ENCODE peak calls at places on chromosomes 16 and 17, in six cellular contexts. R is tibial artery, O is hepatocyte, G is A549, Y is HCT116, P is upper lobe of right lung. Z is an unnamed sample. For H3K4me1, the result is how much of the 10 kb centered on the place peaks cover.

GRCh38 chr17:45873728-45874127 is 20.6 kb upstream of the MAPT start:
- DNase-seq in R (no peak), O (no peak), G (no peak), Y (no peak), P (no peak), Z (peak)

GRCh38 chr17:77019955-77020379 is 120.8 kb upstream of the SEC14L1 start:
- DNase-seq in R (no peak), O (peak), G (no peak), Y (no peak), P (no peak), Z (no peak)

GRCh38 chr17:42520540-42520951 is 15.5 kb upstream of the NAGLU start:
- DNase-seq in R (no peak), O (no peak), G (no peak), Y (no peak), P (no peak), Z (no peak)

GRCh38 chr17:1759529-1759928 is 2.3 kb upstream of the SERPINF1 start:
- DNase-seq in R (no peak), O (no peak), G (no peak), Y (no peak), P (no peak), Z (peak)

GRCh38 chr16:70650216-70650615 is 3.9 kb downstream of the IL34 start:
- DNase-seq in R (no peak), O (no peak), G (no peak), Y (no peak), P (peak), Z (no peak)

GRCh38 chr16:70331588-70332358 is 14.9 kb upstream of the DDX19A start:
- DNase-seq in R (no peak), O (no peak), G (no peak), Y (no peak), P (no peak), Z (peak)

GRCh38 chr17:70405492-70406220 is 236.3 kb downstream of the KCNJ2 start:
- DNase-seq in R (no peak), O (peak), G (peak), Y (peak), P (no peak), Z (peak)

GRCh38 chr17:44909681-44910144 is 5.6 kb downstream of the GFAP start:
- DNase-seq in R (no peak), O (peak), G (no peak), Y (no peak), P (no peak), Z (peak)

GRCh38 chr17:14052886-14053615 is 16.3 kb upstream of the COX10 start:
- DNase-seq in R (no peak), O (peak), G (no peak), Y (no peak), P (no peak), Z (no peak)

GRCh38 chr16:11972128-11972527 is 4.4 kb upstream of the SNX29 start:
- DNase-seq in R (no peak), O (no peak), G (peak), Y (no peak), P (no peak), Z (peak)

GRCh38 chr16:85296859-85297698 is 184.8 kb upstream of the CIBAR2 start:
- DNase-seq in R (no peak), O (peak), G (peak), Y (peak), P (peak), Z (peak)

GRCh38 chr16:11748404-11749254 is 6.0 kb upstream of the TXNDC11 start:
- DNase-seq in R (no peak), O (peak), G (no peak), Y (no peak), P (no peak), Z (no peak)

GRCh38 chr17:21090889-21091618 is 35.7 kb upstream of the DHRS7B start:
- DNase-seq in R (no peak), O (no peak), G (no peak), Y (no peak), P (no peak), Z (no peak)

GRCh38 chr17:13476722-13477121 is 125.0 kb downstream of the HS3ST3A1 start:
- DNase-seq in R (no peak), O (peak), G (no peak), Y (no peak), P (no peak), Z (no peak)

GRCh38 chr16:61295311-61295710 is 740.9 kb downstream of the CDH8 start:
- DNase-seq in R (no peak), O (no peak), G (no peak), Y (no peak), P (no peak), Z (peak)

GRCh38 chr17:15947976-15948752 is 3.2 kb downstream of the ADORA2B start:
- DNase-seq in R (no peak), O (no peak), G (no peak), Y (no peak), P (no peak), Z (peak)

GRCh38 chr16:4192206-4192605 is 49.7 kb downstream of the SRL start:
- DNase-seq in R (no peak), O (no peak), G (no peak), Y (no peak), P (no peak), Z (no peak)

GRCh38 chr16:59698341-59698979 is 964.3 kb upstream of the GOT2 start:
- DNase-seq in R (no peak), O (no peak), G (no peak), Y (no peak), P (no peak), Z (peak)

GRCh38 chr16:86519649-86520316 is 9.5 kb downstream of the FOXF1 start:
- DNase-seq in R (peak), O (peak), G (peak), Y (peak), P (peak), Z (peak)

GRCh38 chr16:85615852-85616607 is 2.9 kb downstream of the GSE1 start:
- DNase-seq in R (peak), O (peak), G (peak), Y (peak), P (peak), Z (peak)

GRCh38 chr17:40558300-40558584 is 7.0 kb downstream of the CCR7 start:
- DNase-seq in R (no peak), O (no peak), G (no peak), Y (no peak), P (no peak), Z (no peak)

GRCh38 chr17:19492140-19492539 is 41.5 kb upstream of the SLC47A1 start:
- DNase-seq in R (no peak), O (no peak), G (no peak), Y (no peak), P (no peak), Z (no peak)

GRCh38 chr16:15790458-15790857 is 66.4 kb downstream of the MYH11 start:
- DNase-seq in R (no peak), O (no peak), G (no peak), Y (no peak), P (no peak), Z (no peak)

GRCh38 chr17:27281438-27281837 is 12.5 kb upstream of the WSB1 start:
- DNase-seq in R (no peak), O (no peak), G (no peak), Y (no peak), P (no peak), Z (no peak)
- H3K4me1 ChIP-seq in R (under half), O (under half), G (under half), Y (under half), P (under half), Z (under half)

GRCh38 chr16:57788951-57789350 is 13.3 kb downstream of the KIFC3 start:
- DNase-seq in R (no peak), O (no peak), G (no peak), Y (no peak), P (no peak), Z (no peak)
- H3K4me1 ChIP-seq in R (under half), O (under half), G (half or more), Y (under half), P (under half), Z (under half)

DNA sequence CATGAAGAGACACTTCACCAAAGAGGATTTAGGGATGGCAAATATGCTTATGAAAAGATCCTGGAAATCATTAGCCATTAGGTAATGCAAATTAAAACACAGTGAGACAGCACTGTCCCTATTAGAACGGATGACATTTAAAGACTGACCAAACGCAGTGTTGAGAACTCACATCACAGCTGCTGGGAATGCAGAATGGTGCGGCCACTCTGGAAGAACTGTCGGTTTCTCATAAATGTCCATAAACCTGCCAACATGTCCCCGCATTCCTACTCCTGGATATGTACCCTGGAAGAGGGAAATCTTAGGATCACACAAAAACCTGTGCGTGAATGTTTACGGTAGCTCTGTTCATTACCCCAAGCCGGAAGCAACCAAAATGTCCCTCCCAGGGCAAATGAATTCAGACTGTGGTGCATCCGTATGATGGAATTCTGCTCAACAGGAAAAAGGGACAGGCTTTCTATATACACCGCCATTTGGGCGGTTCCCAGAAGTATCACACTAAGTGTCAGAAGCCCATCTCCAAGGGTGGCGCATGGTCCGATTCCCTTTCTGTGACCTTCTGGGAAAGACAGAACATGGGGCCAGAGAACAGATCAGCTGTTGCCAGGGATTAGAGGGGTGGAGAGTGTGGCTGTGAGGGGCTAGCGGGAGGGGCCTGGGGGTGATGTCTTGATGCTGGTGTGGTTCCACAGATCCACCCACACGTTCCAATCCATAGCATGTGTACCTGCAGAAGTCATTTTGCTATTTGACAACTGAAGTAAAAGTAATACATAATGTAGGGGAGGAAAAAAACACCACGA is 197.2 kb upstream of the CHMP6 start:
- DNase-seq in R (no peak), O (no peak), G (no peak), Y (no peak), P (no peak), Z (no peak)
- H3K4me1 ChIP-seq in R (under half), O (under half), G (under half), Y (under half), P (under half), Z (under half)

DNA sequence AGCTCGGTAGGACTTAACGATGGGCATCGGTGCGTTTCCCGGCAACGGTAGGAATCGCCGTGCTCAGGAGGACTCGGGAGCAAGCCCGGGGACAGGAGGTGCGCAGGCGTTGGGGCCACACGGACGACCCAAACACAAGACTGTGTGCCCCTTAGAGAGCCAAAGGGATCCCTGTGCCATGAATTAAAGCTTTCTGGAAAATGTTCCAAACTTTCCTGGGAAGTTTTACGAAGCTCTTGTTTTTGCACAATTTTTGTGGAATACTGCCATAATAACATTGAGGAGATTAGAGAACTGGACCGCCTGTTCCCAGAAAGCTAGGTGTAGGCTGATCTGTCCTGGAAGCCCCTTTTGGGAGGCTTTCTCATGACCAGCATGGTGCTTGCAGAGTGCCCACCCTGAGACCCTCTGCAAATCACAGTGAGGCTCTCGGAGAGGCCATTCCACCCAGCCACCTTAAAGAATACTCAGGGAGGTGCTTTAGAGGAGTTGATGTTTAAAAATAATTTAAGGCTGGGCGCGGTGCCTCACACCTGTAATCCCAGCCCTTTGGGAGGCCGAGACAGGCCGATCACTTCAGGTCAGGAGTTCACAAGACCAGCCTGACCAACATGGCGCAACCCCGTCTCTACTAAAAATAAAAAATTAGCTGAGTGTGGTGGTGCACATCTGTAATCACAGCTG is 1.0 kb downstream of the KDM8 start:
- DNase-seq in R (no peak), O (no peak), G (no peak), Y (peak), P (no peak), Z (no peak)
- H3K4me1 ChIP-seq in R (under half), O (under half), G (under half), Y (under half), P (under half), Z (under half)

GRCh38 chr16:51766739-51767138 is 615.7 kb upstream of the SALL1 start:
- DNase-seq in R (no peak), O (no peak), G (no peak), Y (no peak), P (no peak), Z (no peak)

GRCh38 chr16:51762081-51762995 is 611.3 kb upstream of the SALL1 start:
- DNase-seq in R (peak), O (peak), G (peak), Y (no peak), P (peak), Z (peak)

GRCh38 chr16:51759999-51760398 is 608.9 kb upstream of the SALL1 start:
- DNase-seq in R (no peak), O (no peak), G (no peak), Y (no peak), P (no peak), Z (no peak)

GRCh38 chr16:51759329-51759728 is 608.3 kb upstream of the SALL1 start:
- DNase-seq in R (no peak), O (no peak), G (no peak), Y (no peak), P (no peak), Z (no peak)

GRCh38 chr16:51763072-51763658 is 612.1 kb upstream of the SALL1 start:
- DNase-seq in R (no peak), O (peak), G (no peak), Y (no peak), P (no peak), Z (no peak)
- H3K4me1 ChIP-seq in R (under half), O (under half), G (under half), Y (under half), P (under half), Z (under half)

GRCh38 chr16:68094614-68094934 is 9.4 kb downstream of the NFATC3 start:
- DNase-seq in R (no peak), O (no peak), G (no peak), Y (no peak), P (no peak), Z (no peak)
- H3K4me1 ChIP-seq in R (under half), O (under half), G (under half), Y (under half), P (half or more), Z (under half)

DNA sequence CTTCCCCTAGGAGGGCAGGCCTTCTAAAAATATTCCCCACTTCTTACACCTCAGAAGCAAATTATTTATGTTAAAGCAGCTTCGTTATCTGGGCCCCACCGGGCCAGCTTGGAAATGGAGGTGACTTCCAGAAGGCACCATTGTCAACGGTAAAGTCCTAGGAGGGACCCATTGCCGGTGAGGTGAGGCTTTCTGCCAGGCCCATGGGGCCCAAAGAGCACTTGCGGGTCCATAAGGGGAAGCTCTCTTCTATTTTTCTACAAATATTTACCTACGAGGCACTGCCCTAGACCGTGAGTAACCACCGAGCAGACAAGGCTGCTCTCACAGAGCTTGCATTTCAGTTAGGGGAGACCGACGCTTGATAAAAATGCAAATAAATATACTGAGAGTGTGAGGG is 41.5 kb downstream of the C16orf78 start:
- DNase-seq in R (no peak), O (no peak), G (no peak), Y (no peak), P (no peak), Z (no peak)
- H3K4me1 ChIP-seq in R (under half), O (under half), G (under half), Y (under half), P (under half), Z (under half)

DNA sequence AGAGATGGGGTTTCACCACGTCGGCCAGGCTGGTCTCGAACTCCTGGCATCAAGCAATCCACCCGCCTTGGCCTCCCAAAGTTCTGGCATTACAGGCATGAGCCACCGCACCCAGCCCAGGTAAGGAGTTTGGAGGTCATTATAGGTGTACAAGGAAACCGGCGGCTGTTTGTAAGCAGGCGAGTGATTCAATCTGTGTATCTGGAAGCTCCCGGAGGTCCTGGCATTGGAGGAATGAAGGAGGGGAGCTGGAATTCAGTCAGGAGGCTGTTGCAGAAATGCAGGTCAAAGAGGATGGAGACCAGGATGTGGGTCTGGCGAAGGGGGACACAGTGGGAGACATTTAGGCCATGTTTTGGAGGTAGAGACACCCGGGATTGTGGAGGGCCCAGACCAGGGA is 18.8 kb downstream of the CDC42EP4 start:
- DNase-seq in R (no peak), O (no peak), G (no peak), Y (peak), P (peak), Z (peak)
- H3K4me1 ChIP-seq in R (under half), O (half or more), G (half or more), Y (half or more), P (half or more), Z (half or more)

GRCh38 chr17:63442549-63443035 is 3.5 kb downstream of the CYB561 start:
- DNase-seq in R (no peak), O (no peak), G (peak), Y (no peak), P (no peak), Z (peak)
- H3K4me1 ChIP-seq in R (under half), O (under half), G (under half), Y (under half), P (under half), Z (under half)